ENCODE peak calls at places on chromosome 16, in ten cellular contexts. Y is NCI-H1436 treated with DMSO at 0.1 percent for 48 hours; E is EL; V is thoracic aorta; L is AML-193; Z is iris pigment epithelial cell; Q is naive thymus-derived CD4-positive, alpha-beta T cell; M is SW 1271; F is nephron progenitor cell; C is non-pigmented ciliary epithelial cell. X is an unnamed sample.
A peak's percentile ranks its signal among the peaks of the same experiment; 100 is the strongest.

GRCh38 chr16:30657866-30658730 is at the start of gene FBRS:
- DNase-seq in V (peak; percentile 100), E (peak; percentile 100), Z (peak; percentile 100), Q (peak; percentile 100), Y (peak; percentile 99), L (peak; percentile 100), C (peak; percentile 100), F (peak; percentile 100), M (peak; percentile 100), X (peak; percentile 99)

GRCh38 chr16:77289331-77289809 is 90.2 kb downstream of the SYCE1L start:
- DNase-seq in C (peak; percentile 75), L (no peak), E (peak; percentile 83), M (peak; percentile 72), Y (no peak), Z (peak; percentile 84), V (no peak), Q (no peak), F (peak; percentile 23), X (no peak)

GRCh38 chr16:48330133-48330846 is 54.9 kb downstream of the SIAH1 start:
- DNase-seq in Q (no peak), M (no peak), Y (no peak), F (no peak), V (no peak), E (no peak), C (no peak), Z (peak; percentile 38), L (no peak), X (no peak)

GRCh38 chr16:9681556-9681955 is 500.7 kb downstream of the GRIN2A start:
- DNase-seq in E (no peak), Y (no peak), L (no peak), Z (no peak), V (no peak), F (no peak), Q (no peak), C (no peak), M (no peak), X (no peak)

GRCh38 chr16:396605-397004 is 394 bp upstream of the NME4 start:
- DNase-seq in Y (no peak), L (peak; percentile 54), V (no peak), M (peak; percentile 30), F (peak; percentile 60), C (no peak), E (peak; percentile 67), Q (peak; percentile 24), Z (peak; percentile 55), X (peak; percentile 73)

GRCh38 chr16:426115-426905 is 861 bp downstream of the RAB11FIP3 start:
- DNase-seq in Y (no peak), C (no peak), M (no peak), Q (no peak), L (no peak), F (peak; percentile 38), Z (peak; percentile 28), V (no peak), E (peak; percentile 15), X (peak; percentile 61)

GRCh38 chr16:84887207-84887606 is 67.4 kb downstream of the CRISPLD2 start:
- DNase-seq in V (no peak), F (no peak), M (no peak), Q (no peak), Z (no peak), L (no peak), Y (no peak), C (no peak), E (no peak), X (no peak)

GRCh38 chr16:56614549-56614991 is 6.2 kb downstream of the MT2A start:
- DNase-seq in Y (no peak), L (no peak), M (peak; percentile 29), E (peak; percentile 85), C (no peak), Q (no peak), F (no peak), Z (peak; percentile 81), V (no peak), X (no peak)

GRCh38 chr16:28067604-28068382 is 4.3 kb upstream of the GSG1L start:
- DNase-seq in F (no peak), L (no peak), E (peak; percentile 63), Z (peak; percentile 58), Y (no peak), C (peak; percentile 31), M (no peak), Q (no peak), V (no peak), X (no peak)

GRCh38 chr16:89918453-89919347 is at the start of gene MC1R:
- DNase-seq in Z (peak; percentile 41), F (peak; percentile 58), M (peak; percentile 67), V (no peak), C (no peak), Q (no peak), E (peak; percentile 53), Y (no peak), L (no peak), X (peak; percentile 71)

GRCh38 chr16:67192781-67193260 is 866 bp downstream of the E2F4 start:
- DNase-seq in Y (no peak), E (no peak), F (no peak), Z (no peak), M (no peak), Q (no peak), L (no peak), V (no peak), C (no peak), X (no peak)

GRCh38 chr16:50991006-50991405 is 160.1 kb downstream of the SALL1 start:
- DNase-seq in E (no peak), V (no peak), L (no peak), Z (no peak), C (no peak), Y (no peak), F (no peak), M (no peak), Q (no peak), X (no peak)

GRCh38 chr16:11484691-11485258 is 101.9 kb downstream of the LITAF start:
- DNase-seq in M (no peak), Y (no peak), V (no peak), F (no peak), C (no peak), L (no peak), Q (no peak), Z (peak; percentile 58), E (peak; percentile 59), X (no peak)

GRCh38 chr16:85984947-85985451 is 86.0 kb downstream of the IRF8 start:
- DNase-seq in C (no peak), L (no peak), V (no peak), Y (no peak), M (no peak), Z (no peak), F (no peak), E (no peak), Q (no peak), X (no peak)

GRCh38 chr16:24635900-24636610 is 93.4 kb upstream of the TNRC6A start:
- DNase-seq in M (no peak), V (no peak), Z (peak; percentile 95), C (peak; percentile 80), Q (no peak), F (no peak), L (no peak), Y (no peak), E (peak; percentile 97), X (no peak)

GRCh38 chr16:48075398-48075797 is 80.4 kb downstream of the ABCC12 start:
- DNase-seq in Q (no peak), E (peak; percentile 50), L (no peak), F (no peak), Y (no peak), Z (peak; percentile 54), V (no peak), M (no peak), C (no peak), X (no peak)

GRCh38 chr16:81167851-81168250 is 70.6 kb upstream of the BCO1 start:
- DNase-seq in L (no peak), Y (no peak), E (no peak), V (no peak), Q (no peak), M (no peak), Z (no peak), F (no peak), C (no peak), X (no peak)

GRCh38 chr16:79128706-79129105 is 471.8 kb downstream of the MAF start:
- DNase-seq in F (no peak), V (no peak), E (no peak), Q (no peak), L (no peak), Z (no peak), M (no peak), Y (no peak), C (no peak), X (no peak)

GRCh38 chr16:48361012-48361411 is 24.2 kb downstream of the SIAH1 start:
- DNase-seq in M (no peak), Q (no peak), F (no peak), Y (no peak), V (no peak), Z (no peak), L (no peak), C (no peak), E (no peak), X (no peak)

GRCh38 chr16:73817500-73817899 is 479.1 kb upstream of the PSMD7 start:
- DNase-seq in Y (no peak), M (no peak), Q (no peak), C (no peak), V (no peak), L (no peak), F (no peak), E (no peak), Z (no peak), X (no peak)

GRCh38 chr16:17304814-17305169 is 166.0 kb downstream of the XYLT1 start:
- DNase-seq in C (no peak), E (no peak), V (no peak), F (no peak), L (no peak), M (no peak), Q (no peak), Y (no peak), Z (no peak), X (no peak)

GRCh38 chr16:876041-876335 is 75.5 kb upstream of the GNG13 start:
- DNase-seq in Y (no peak), C (no peak), E (no peak), F (no peak), Z (no peak), L (no peak), M (no peak), V (no peak), Q (no peak), X (no peak)

GRCh38 chr16:77898671-77899211 is 110.4 kb downstream of the VAT1L start:
- DNase-seq in Z (peak; percentile 54), F (no peak), Y (no peak), M (no peak), C (peak; percentile 20), V (no peak), L (no peak), Q (no peak), E (peak; percentile 17), X (no peak)

GRCh38 chr16:88772871-88773811 is 11.9 kb downstream of the PIEZO1 start:
- DNase-seq in L (no peak), M (no peak), C (peak; percentile 62), Q (no peak), V (no peak), F (peak; percentile 62), Y (no peak), Z (peak; percentile 88), E (peak; percentile 96), X (no peak)

GRCh38 chr16:22316411-22316811 is 19.2 kb downstream of the POLR3E start:
- DNase-seq in E (no peak), Z (no peak), Q (no peak), C (no peak), L (no peak), M (no peak), Y (no peak), F (no peak), V (no peak), X (peak; percentile 10)

X was measured in ecto neural progenitor cell.